ENCODE peak calls at places on chromosomes 5 and 9, in eight cellular contexts. Z, K, G, J, F, S, D and N are unnamed samples.

GRCh38 chr5:59992206-59992605 is 98.7 kb upstream of the PDE4D start:
- DNase-seq in Z (no peak), K (no peak), G (no peak), J (no peak), F (no peak), S (no peak), D (no peak), N (no peak)

GRCh38 chr9:108534741-108535140 is 321.0 kb downstream of the ACTL7B start:
- DNase-seq in Z (no peak), K (no peak), G (no peak), J (no peak), F (no peak), S (no peak), D (peak), N (no peak)

GRCh38 chr9:21813575-21814473 is 11.4 kb downstream of the MTAP start:
- DNase-seq in Z (peak), K (no peak), G (peak), J (peak), F (no peak), S (peak), D (peak), N (peak)

GRCh38 chr9:126702501-126703329 is 89.0 kb downstream of the LMX1B start:
- DNase-seq in Z (peak), K (peak), G (no peak), J (peak), F (peak), S (no peak), D (no peak), N (no peak)

GRCh38 chr9:115395511-115396021 is 277.6 kb upstream of the TNC start:
- DNase-seq in Z (no peak), K (no peak), G (no peak), J (no peak), F (no peak), S (no peak), D (peak), N (no peak)

GRCh38 chr9:89722712-89723111 is 117.9 kb downstream of the GADD45G start:
- DNase-seq in Z (no peak), K (no peak), G (no peak), J (no peak), F (no peak), S (no peak), D (no peak), N (no peak)

GRCh38 chr5:72280655-72281069 is 39.4 kb downstream of the MRPS27 start:
- DNase-seq in Z (no peak), K (no peak), G (no peak), J (no peak), F (no peak), S (no peak), D (peak), N (no peak)

GRCh38 chr9:92635760-92636159 is 34.2 kb downstream of the IPPK start:
- DNase-seq in Z (no peak), K (no peak), G (no peak), J (peak), F (peak), S (no peak), D (no peak), N (no peak)

GRCh38 chr9:81028504-81028903 is 660.8 kb downstream of the TLE1 start:
- DNase-seq in Z (no peak), K (no peak), G (no peak), J (no peak), F (no peak), S (no peak), D (peak), N (no peak)

GRCh38 chr9:133882849-133883248 is 109.3 kb downstream of the VAV2 start:
- DNase-seq in Z (no peak), K (no peak), G (no peak), J (no peak), F (no peak), S (no peak), D (no peak), N (no peak)

GRCh38 chr5:58752030-58752429 is 169.2 kb downstream of the RAB3C start:
- DNase-seq in Z (no peak), K (no peak), G (no peak), J (no peak), F (no peak), S (no peak), D (no peak), N (no peak)

GRCh38 chr5:32129074-32129598 is 45.0 kb downstream of the GOLPH3 start:
- DNase-seq in Z (no peak), K (no peak), G (no peak), J (no peak), F (no peak), S (no peak), D (no peak), N (no peak)

GRCh38 chr9:81113408-81114124 is 575.8 kb downstream of the TLE1 start:
- DNase-seq in Z (no peak), K (no peak), G (no peak), J (no peak), F (no peak), S (no peak), D (no peak), N (no peak)

GRCh38 chr9:93589688-93590087 is 13.3 kb downstream of the PHF2 start:
- DNase-seq in Z (no peak), K (peak), G (no peak), J (no peak), F (peak), S (no peak), D (peak), N (no peak)

GRCh38 chr5:119341452-119342349 is 14.1 kb upstream of the TNFAIP8 start:
- DNase-seq in Z (no peak), K (no peak), G (no peak), J (no peak), F (no peak), S (no peak), D (no peak), N (no peak)

GRCh38 chr9:16267336-16268036 is 603.0 kb downstream of the BNC2 start:
- DNase-seq in Z (no peak), K (no peak), G (no peak), J (no peak), F (no peak), S (no peak), D (peak), N (no peak)

GRCh38 chr5:148372331-148372730 is 11.4 kb upstream of the FBXO38 start:
- DNase-seq in Z (no peak), K (no peak), G (no peak), J (no peak), F (no peak), S (no peak), D (no peak), N (no peak)

GRCh38 chr5:140075371-140075770 is 32.3 kb upstream of the NRG2 start:
- DNase-seq in Z (no peak), K (no peak), G (no peak), J (no peak), F (no peak), S (no peak), D (peak), N (no peak)

GRCh38 chr5:15690611-15691010 is 190.6 kb downstream of the FBXL7 start:
- DNase-seq in Z (no peak), K (no peak), G (no peak), J (no peak), F (no peak), S (no peak), D (peak), N (no peak)

GRCh38 chr5:127705120-127705892 is 2.1 kb downstream of the CCDC192 start:
- DNase-seq in Z (no peak), K (no peak), G (no peak), J (no peak), F (no peak), S (no peak), D (peak), N (no peak)

GRCh38 chr9:128097156-128098016 is 29.4 kb downstream of the SLC25A25 start:
- DNase-seq in Z (no peak), K (no peak), G (no peak), J (no peak), F (no peak), S (no peak), D (no peak), N (no peak)

GRCh38 chr5:37028910-37029309 is 152.3 kb downstream of the NIPBL start:
- DNase-seq in Z (no peak), K (no peak), G (no peak), J (no peak), F (no peak), S (no peak), D (no peak), N (no peak)

GRCh38 chr9:127500399-127500798 is 49.1 kb downstream of the LRSAM1 start:
- DNase-seq in Z (no peak), K (no peak), G (no peak), J (no peak), F (no peak), S (no peak), D (no peak), N (no peak)

GRCh38 chr5:139386039-139386438 is 2.9 kb upstream of the SLC23A1 start:
- DNase-seq in Z (no peak), K (no peak), G (no peak), J (no peak), F (peak), S (no peak), D (no peak), N (no peak)

GRCh38 chr9:76564300-76564699 is 105.3 kb downstream of the GCNT1 start:
- DNase-seq in Z (no peak), K (no peak), G (no peak), J (no peak), F (no peak), S (no peak), D (peak), N (no peak)

GRCh38 chr5:154714271-154714986 is 40.7 kb upstream of the LARP1 start:
- DNase-seq in Z (no peak), K (no peak), G (no peak), J (no peak), F (no peak), S (no peak), D (peak), N (no peak)

GRCh38 chr5:93874080-93874479 is 132.7 kb upstream of the POU5F2 start:
- DNase-seq in Z (no peak), K (no peak), G (no peak), J (no peak), F (no peak), S (no peak), D (peak), N (no peak)

GRCh38 chr5:33565304-33565703 is 124.5 kb downstream of the TARS1 start:
- DNase-seq in Z (no peak), K (peak), G (peak), J (peak), F (peak), S (no peak), D (no peak), N (no peak)

GRCh38 chr5:109703827-109704226 is 14.1 kb downstream of the MAN2A1 start:
- DNase-seq in Z (no peak), K (no peak), G (no peak), J (no peak), F (no peak), S (no peak), D (peak), N (no peak)

GRCh38 chr9:19156805-19157204 is 29.5 kb upstream of the PLIN2 start:
- DNase-seq in Z (no peak), K (peak), G (peak), J (peak), F (no peak), S (no peak), D (no peak), N (no peak)

GRCh38 chr5:58851571-58851970 is 268.7 kb downstream of the RAB3C start:
- DNase-seq in Z (no peak), K (no peak), G (no peak), J (no peak), F (no peak), S (no peak), D (no peak), N (no peak)

GRCh38 chr9:110578896-110579752 is at the start of gene SVEP1:
- DNase-seq in Z (no peak), K (peak), G (peak), J (peak), F (peak), S (no peak), D (peak), N (peak)

GRCh38 chr9:10855847-10856246 is 243.0 kb upstream of the PTPRD start:
- DNase-seq in Z (no peak), K (no peak), G (no peak), J (no peak), F (no peak), S (no peak), D (no peak), N (no peak)

GRCh38 chr5:79840085-79840990 is 150.7 kb downstream of the CMYA5 start:
- DNase-seq in Z (no peak), K (no peak), G (no peak), J (no peak), F (no peak), S (no peak), D (peak), N (peak)

GRCh38 chr5:74639538-74640449 is 734 bp downstream of the ENC1 start:
- DNase-seq in Z (no peak), K (peak), G (peak), J (peak), F (no peak), S (no peak), D (peak), N (no peak)

GRCh38 chr5:147949711-147950573 is 43.6 kb upstream of the C5orf46 start:
- DNase-seq in Z (no peak), K (no peak), G (no peak), J (no peak), F (no peak), S (no peak), D (peak), N (no peak)

GRCh38 chr5:84378961-84379360 is 5.7 kb downstream of the EDIL3 start:
- DNase-seq in Z (no peak), K (no peak), G (no peak), J (no peak), F (no peak), S (no peak), D (peak), N (no peak)

GRCh38 chr9:114718801-114719221 is 36.8 kb upstream of the TEX48 start:
- DNase-seq in Z (peak), K (peak), G (no peak), J (no peak), F (no peak), S (peak), D (no peak), N (no peak)

DNA sequence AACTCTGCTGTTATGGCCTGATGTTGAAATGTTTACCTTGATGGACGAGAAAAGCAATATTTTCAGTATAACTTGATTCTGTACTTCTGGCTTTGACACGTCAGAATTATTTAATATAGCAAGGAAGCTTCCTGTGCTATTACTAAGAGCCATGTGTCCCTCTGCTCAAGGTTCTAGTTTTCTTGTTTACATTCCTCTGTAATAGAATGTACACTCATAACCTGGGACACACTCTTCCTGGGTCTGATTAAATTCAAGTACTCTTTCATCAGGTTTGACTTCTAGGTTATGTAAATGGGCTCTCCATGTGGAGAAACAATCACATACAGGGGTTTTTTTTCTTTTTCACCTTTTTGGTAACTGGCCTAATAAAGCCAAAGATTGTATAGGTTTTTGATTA is 33.1 kb downstream of the GTF3C4 start:
- DNase-seq in Z (no peak), K (no peak), G (no peak), J (no peak), F (no peak), S (no peak), D (peak), N (no peak)
- H3K27ac ChIP-seq in Z (no peak), K (no peak), G (no peak), J (no peak), F (no peak), S (no peak), D (no peak), N (no peak)

GRCh38 chr5:39274388-39275085 is 55.2 kb upstream of the FYB1 start:
- DNase-seq in Z (no peak), K (no peak), G (no peak), J (no peak), F (no peak), S (no peak), D (no peak), N (no peak)
- H3K27ac ChIP-seq in Z (peak), K (no peak), G (peak), J (peak), F (no peak), S (peak), D (no peak), N (peak)

GRCh38 chr9:111754800-111755199 is 39.9 kb downstream of the SHOC1 start:
- DNase-seq in Z (no peak), K (no peak), G (no peak), J (no peak), F (no peak), S (no peak), D (no peak), N (no peak)

GRCh38 chr9:111762546-111762945 is 32.2 kb downstream of the SHOC1 start:
- DNase-seq in Z (no peak), K (no peak), G (no peak), J (no peak), F (no peak), S (no peak), D (peak), N (no peak)

DNA sequence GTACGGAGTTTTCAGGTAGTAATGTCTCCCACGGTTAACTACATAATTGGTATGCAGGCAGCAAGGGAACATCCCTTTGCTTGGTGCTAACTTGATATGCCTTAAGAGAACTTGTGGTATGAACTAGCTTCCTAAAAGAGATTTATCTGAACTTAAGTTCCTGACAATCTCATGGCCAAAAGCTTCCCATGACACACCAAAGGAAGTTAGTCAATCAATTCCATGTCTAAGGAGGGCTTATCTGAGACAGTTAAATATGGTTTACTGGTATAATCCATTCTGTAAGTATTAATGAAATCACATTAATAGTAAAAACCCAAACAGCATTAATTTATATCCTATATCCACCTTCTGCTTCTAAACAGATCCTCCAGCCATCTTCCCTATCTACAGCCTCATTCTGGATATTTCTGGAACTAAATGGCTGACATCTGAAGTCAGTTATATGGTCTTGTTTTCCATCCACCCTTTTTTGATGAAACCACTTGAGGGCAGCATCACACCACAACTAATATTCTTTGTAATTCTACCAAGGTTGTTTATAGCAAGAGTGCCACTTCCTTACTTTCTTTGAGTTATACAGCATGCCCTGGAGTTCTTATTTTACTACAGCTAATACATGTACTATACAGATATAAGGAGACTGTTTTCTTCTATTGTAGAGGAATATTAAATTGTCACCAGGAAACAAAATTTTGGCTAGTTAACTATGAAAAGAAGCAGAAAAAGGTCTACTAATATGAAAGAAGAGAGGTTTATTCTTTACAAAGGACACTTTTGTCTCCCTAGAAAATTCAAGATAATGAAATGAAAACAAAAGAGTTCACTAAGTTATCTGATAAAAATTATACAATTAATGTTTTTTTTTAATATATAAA is 34.7 kb downstream of the SHOC1 start:
- DNase-seq in Z (peak), K (no peak), G (no peak), J (no peak), F (no peak), S (peak), D (peak), N (peak)
- H3K27ac ChIP-seq in Z (no peak), K (no peak), G (no peak), J (no peak), F (no peak), S (no peak), D (peak), N (no peak)

DNA sequence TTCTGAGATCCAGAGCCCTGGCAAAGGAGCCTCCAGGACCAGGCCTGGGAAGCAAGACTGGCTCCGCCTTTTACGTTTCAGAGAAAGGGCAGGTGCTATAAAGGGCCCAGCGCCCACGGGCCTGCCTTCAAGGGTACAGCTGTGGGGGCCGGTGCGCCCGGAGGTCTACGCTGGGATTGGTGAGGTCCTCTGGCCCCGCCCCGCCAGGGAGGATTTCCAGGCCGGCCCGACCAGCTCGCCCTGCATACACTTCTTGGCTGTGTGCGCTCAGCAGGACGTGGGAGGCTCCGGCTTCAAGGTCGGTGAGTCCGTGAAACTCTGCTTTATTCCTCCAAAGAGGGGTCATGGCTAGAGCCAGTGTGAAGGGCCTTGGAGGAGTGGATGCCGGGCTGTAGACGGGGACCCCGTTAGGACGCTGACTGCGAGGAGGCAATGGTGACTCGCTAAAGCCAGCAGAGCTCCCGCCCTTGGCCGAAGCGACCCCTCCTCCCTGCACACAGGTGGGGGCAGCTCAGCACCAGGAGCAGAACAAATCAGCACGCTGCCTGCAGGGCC is at the start of gene CKMT2:
- DNase-seq in Z (no peak), K (peak), G (peak), J (peak), F (peak), S (no peak), D (no peak), N (peak)
- H3K27ac ChIP-seq in Z (no peak), K (peak), G (peak), J (peak), F (peak), S (no peak), D (no peak), N (peak)

GRCh38 chr5:125298258-125298657 is 551.8 kb upstream of the ZNF608 start:
- DNase-seq in Z (no peak), K (no peak), G (no peak), J (no peak), F (no peak), S (no peak), D (peak), N (no peak)
- H3K27ac ChIP-seq in Z (no peak), K (no peak), G (no peak), J (no peak), F (no peak), S (no peak), D (no peak), N (no peak)

DNA sequence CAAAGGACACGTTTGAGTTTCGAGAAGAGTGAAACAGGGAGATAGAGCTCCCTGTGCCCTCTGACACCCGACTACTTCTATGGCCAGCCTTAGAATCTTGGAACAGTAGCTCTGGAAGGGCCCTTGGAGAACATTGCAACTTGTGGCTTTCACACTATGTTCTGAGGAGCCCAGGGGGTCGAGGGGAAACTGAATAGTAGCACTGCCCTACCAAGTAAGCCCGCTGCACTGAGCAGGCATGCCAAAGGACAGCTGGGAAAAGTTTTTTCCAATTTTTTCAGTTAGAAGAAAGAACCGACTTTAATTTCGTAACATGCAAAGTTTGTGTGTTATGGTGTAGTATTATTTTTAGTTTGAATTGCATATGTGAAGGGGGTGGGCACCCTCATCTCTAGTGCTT is 10.9 kb downstream of the SMIM3 start:
- DNase-seq in Z (no peak), K (no peak), G (no peak), J (no peak), F (no peak), S (no peak), D (no peak), N (no peak)
- H3K27ac ChIP-seq in Z (no peak), K (no peak), G (peak), J (peak), F (peak), S (no peak), D (peak), N (no peak)

GRCh38 chr5:38867071-38867790 is 21.4 kb downstream of the OSMR start:
- DNase-seq in Z (no peak), K (no peak), G (no peak), J (no peak), F (no peak), S (no peak), D (no peak), N (no peak)

GRCh38 chr5:38870595-38870994 is 24.8 kb downstream of the OSMR start:
- DNase-seq in Z (no peak), K (no peak), G (no peak), J (no peak), F (no peak), S (no peak), D (no peak), N (no peak)

GRCh38 chr5:38871211-38871610 is 25.4 kb downstream of the OSMR start:
- DNase-seq in Z (no peak), K (no peak), G (no peak), J (no peak), F (no peak), S (no peak), D (peak), N (no peak)

GRCh38 chr5:38872826-38873225 is 27.0 kb downstream of the OSMR start:
- DNase-seq in Z (no peak), K (no peak), G (no peak), J (no peak), F (no peak), S (no peak), D (no peak), N (no peak)

GRCh38 chr5:38871790-38872551 is 26.2 kb downstream of the OSMR start:
- DNase-seq in Z (no peak), K (no peak), G (no peak), J (no peak), F (no peak), S (no peak), D (peak), N (no peak)
- H3K27ac ChIP-seq in Z (no peak), K (no peak), G (peak), J (peak), F (peak), S (no peak), D (peak), N (no peak)